ENCODE peak calls at places on chromosomes 1 and 21, in five cellular contexts. One of them, this sample, is unnamed. For H3K27me3, the result is how much of the 10 kb centered on the place peaks cover.

GRCh38 chr1:21815724-21816311 is 3.8 kb downstream of the LDLRAD2 start:
- DNase-seq in body of pancreas: no peak
- DNase-seq in cardiac muscle cell: no peak
- DNase-seq in tibial nerve: no peak
- DNase-seq in brain microvascular endothelial cell: no peak
- DNase-seq in this sample: no peak

GRCh38 chr1:15141933-15142647 is 11.5 kb upstream of the TMEM51 start:
- DNase-seq in body of pancreas: peak
- DNase-seq in cardiac muscle cell: peak
- DNase-seq in tibial nerve: no peak
- DNase-seq in brain microvascular endothelial cell: no peak
- DNase-seq in this sample: no peak

GRCh38 chr1:99268021-99268420 is 3.7 kb downstream of the PLPPR4 start:
- DNase-seq in body of pancreas: no peak
- DNase-seq in cardiac muscle cell: no peak
- DNase-seq in tibial nerve: no peak
- DNase-seq in brain microvascular endothelial cell: peak
- DNase-seq in this sample: no peak

GRCh38 chr1:151309851-151310323 is 17.3 kb downstream of the PI4KB start:
- DNase-seq in body of pancreas: no peak
- DNase-seq in cardiac muscle cell: peak
- DNase-seq in tibial nerve: no peak
- DNase-seq in brain microvascular endothelial cell: peak
- DNase-seq in this sample: no peak

GRCh38 chr1:6011161-6011945 is 19.1 kb upstream of the NPHP4 start:
- DNase-seq in body of pancreas: no peak
- DNase-seq in cardiac muscle cell: no peak
- DNase-seq in tibial nerve: no peak
- DNase-seq in brain microvascular endothelial cell: no peak
- DNase-seq in this sample: no peak

GRCh38 chr1:14334336-14335176 is 263.9 kb upstream of the KAZN start:
- DNase-seq in body of pancreas: no peak
- DNase-seq in cardiac muscle cell: no peak
- DNase-seq in tibial nerve: no peak
- DNase-seq in brain microvascular endothelial cell: no peak
- DNase-seq in this sample: no peak

GRCh38 chr1:236687273-236687672 is 974 bp downstream of the ACTN2 start:
- DNase-seq in body of pancreas: peak
- DNase-seq in cardiac muscle cell: no peak
- DNase-seq in tibial nerve: no peak
- DNase-seq in brain microvascular endothelial cell: no peak
- DNase-seq in this sample: no peak

GRCh38 chr1:24443241-24443656 is 27.6 kb downstream of the NIPAL3 start:
- DNase-seq in body of pancreas: no peak
- DNase-seq in cardiac muscle cell: peak
- DNase-seq in tibial nerve: no peak
- DNase-seq in brain microvascular endothelial cell: no peak
- DNase-seq in this sample: no peak

GRCh38 chr21:41858466-41859296 is 20.5 kb downstream of the PRDM15 start:
- DNase-seq in body of pancreas: no peak
- DNase-seq in cardiac muscle cell: no peak
- DNase-seq in tibial nerve: no peak
- DNase-seq in brain microvascular endothelial cell: no peak
- DNase-seq in this sample: no peak

GRCh38 chr1:105459759-105460158 is 1596.7 kb upstream of the PRMT6 start:
- DNase-seq in body of pancreas: no peak
- DNase-seq in cardiac muscle cell: no peak
- DNase-seq in tibial nerve: no peak
- DNase-seq in brain microvascular endothelial cell: no peak
- DNase-seq in this sample: no peak

GRCh38 chr1:105467549-105467948 is 1588.9 kb upstream of the PRMT6 start:
- DNase-seq in body of pancreas: no peak
- DNase-seq in cardiac muscle cell: no peak
- DNase-seq in tibial nerve: no peak
- DNase-seq in brain microvascular endothelial cell: no peak
- DNase-seq in this sample: no peak

GRCh38 chr1:105462308-105462707 is 1594.2 kb upstream of the PRMT6 start:
- DNase-seq in body of pancreas: no peak
- DNase-seq in cardiac muscle cell: no peak
- DNase-seq in tibial nerve: no peak
- DNase-seq in brain microvascular endothelial cell: no peak
- DNase-seq in this sample: no peak
- TF ChIP-seq CTCF in body of pancreas: no peak
- TF ChIP-seq CTCF in cardiac muscle cell: no peak
- TF ChIP-seq CTCF in tibial nerve: no peak
- TF ChIP-seq CTCF in brain microvascular endothelial cell: no peak
- TF ChIP-seq CTCF in this sample: no peak

GRCh38 chr1:47995306-47996050 is 1.7 kb downstream of the TRABD2B start:
- DNase-seq in body of pancreas: no peak
- DNase-seq in cardiac muscle cell: no peak
- DNase-seq in tibial nerve: no peak
- DNase-seq in brain microvascular endothelial cell: no peak
- DNase-seq in this sample: no peak
- H3K4me3 ChIP-seq in body of pancreas: no peak
- H3K4me3 ChIP-seq in cardiac muscle cell: peak
- H3K4me3 ChIP-seq in tibial nerve: no peak
- H3K4me3 ChIP-seq in brain microvascular endothelial cell: no peak
- H3K4me3 ChIP-seq in this sample: no peak

GRCh38 chr1:17306921-17307320 is 1.1 kb upstream of the PADI4 start:
- DNase-seq in body of pancreas: no peak
- DNase-seq in cardiac muscle cell: no peak
- DNase-seq in tibial nerve: no peak
- DNase-seq in brain microvascular endothelial cell: no peak
- DNase-seq in this sample: no peak

GRCh38 chr1:17309701-17310640 is 2.0 kb downstream of the PADI4 start:
- DNase-seq in body of pancreas: no peak
- DNase-seq in cardiac muscle cell: no peak
- DNase-seq in tibial nerve: no peak
- DNase-seq in brain microvascular endothelial cell: no peak
- DNase-seq in this sample: no peak

GRCh38 chr1:17307946-17308345 is at the start of gene PADI4:
- DNase-seq in body of pancreas: no peak
- DNase-seq in cardiac muscle cell: no peak
- DNase-seq in tibial nerve: no peak
- DNase-seq in brain microvascular endothelial cell: no peak
- DNase-seq in this sample: no peak

GRCh38 chr1:17307329-17307728 is 668 bp upstream of the PADI4 start:
- DNase-seq in body of pancreas: no peak
- DNase-seq in cardiac muscle cell: no peak
- DNase-seq in tibial nerve: no peak
- DNase-seq in brain microvascular endothelial cell: no peak
- DNase-seq in this sample: no peak

GRCh38 chr1:17308593-17308992 is 596 bp downstream of the PADI4 start:
- DNase-seq in body of pancreas: no peak
- DNase-seq in cardiac muscle cell: no peak
- DNase-seq in tibial nerve: no peak
- DNase-seq in brain microvascular endothelial cell: no peak
- DNase-seq in this sample: no peak
- H3K27me3 ChIP-seq in body of pancreas: under half
- H3K27me3 ChIP-seq in cardiac muscle cell: under half
- H3K27me3 ChIP-seq in tibial nerve: under half
- H3K27me3 ChIP-seq in brain microvascular endothelial cell: under half
- H3K27me3 ChIP-seq in this sample: under half

GRCh38 chr1:226223157-226223785 is at the start of gene MIXL1:
- DNase-seq in body of pancreas: no peak
- DNase-seq in cardiac muscle cell: peak
- DNase-seq in tibial nerve: no peak
- DNase-seq in brain microvascular endothelial cell: no peak
- DNase-seq in this sample: no peak
- TF ChIP-seq CTCF in body of pancreas: no peak
- TF ChIP-seq CTCF in cardiac muscle cell: no peak
- TF ChIP-seq CTCF in tibial nerve: no peak
- TF ChIP-seq CTCF in brain microvascular endothelial cell: no peak
- TF ChIP-seq CTCF in this sample: no peak

GRCh38 chr21:37139154-37139553 is 66.1 kb downstream of the TTC3 start:
- DNase-seq in body of pancreas: no peak
- DNase-seq in cardiac muscle cell: no peak
- DNase-seq in tibial nerve: no peak
- DNase-seq in brain microvascular endothelial cell: peak
- DNase-seq in this sample: no peak
- H3K4me3 ChIP-seq in body of pancreas: no peak
- H3K4me3 ChIP-seq in cardiac muscle cell: no peak
- H3K4me3 ChIP-seq in tibial nerve: no peak
- H3K4me3 ChIP-seq in brain microvascular endothelial cell: no peak
- H3K4me3 ChIP-seq in this sample: no peak

This sample was measured in BJ.